ENCODE peak calls at places on chromosomes 13 and 19, in eight cellular contexts. Z, D, G, O, J, P, X and V are unnamed samples.

GRCh38 chr19:8609210-8610040 is 1.1 kb downstream of the ADAMTS10 start:
- DNase-seq in X (no peak), D (no peak), O (no peak), J (peak), Z (no peak), G (peak), P (peak), V (no peak)

GRCh38 chr19:4473011-4473410 is 914 bp downstream of the HDGFL2 start:
- DNase-seq in P (no peak), D (no peak), G (no peak), J (no peak), O (no peak), Z (no peak), X (no peak), V (no peak)

GRCh38 chr19:43586346-43586745 is 9.6 kb downstream of the IRGQ start:
- DNase-seq in J (no peak), D (no peak), X (no peak), O (no peak), G (no peak), Z (no peak), P (no peak), V (no peak)

GRCh38 chr13:19927117-19927734 is 31.3 kb upstream of the ZMYM2 start:
- DNase-seq in J (no peak), O (no peak), D (no peak), Z (no peak), G (no peak), P (peak), X (no peak), V (no peak)

GRCh38 chr19:33906578-33907335 is 110.1 kb downstream of the KCTD15 start:
- DNase-seq in P (peak), Z (no peak), J (peak), O (no peak), G (no peak), D (no peak), X (no peak), V (no peak)

GRCh38 chr13:41327994-41328778 is 17.1 kb downstream of the NAA16 start:
- DNase-seq in J (no peak), Z (no peak), G (no peak), X (no peak), D (no peak), O (no peak), P (no peak), V (no peak)

GRCh38 chr13:104832265-104832664 is 1703.2 kb downstream of the EFNB2 start:
- DNase-seq in G (no peak), P (peak), J (no peak), Z (no peak), O (no peak), X (no peak), D (no peak), V (no peak)

GRCh38 chr19:56253737-56254136 is 18.8 kb upstream of the EDDM13 start:
- DNase-seq in X (no peak), P (peak), D (peak), G (no peak), O (no peak), J (no peak), Z (no peak), V (peak)

GRCh38 chr19:18772620-18773587 is 18.2 kb downstream of the COMP start:
- DNase-seq in P (peak), X (no peak), G (no peak), D (no peak), O (no peak), Z (no peak), J (no peak), V (no peak)

GRCh38 chr13:49759503-49759902 is 33.0 kb downstream of the KPNA3 start:
- DNase-seq in O (no peak), G (no peak), P (no peak), D (no peak), X (no peak), J (no peak), Z (no peak), V (peak)

GRCh38 chr19:55640577-55641375 is at the start of gene ZNF580:
- DNase-seq in Z (no peak), P (peak), X (no peak), D (no peak), O (no peak), J (peak), G (peak), V (no peak)

GRCh38 chr13:25571237-25571636 is 199.5 kb downstream of the ATP8A2 start:
- DNase-seq in D (no peak), P (peak), O (no peak), X (no peak), J (no peak), Z (no peak), G (no peak), V (no peak)

GRCh38 chr19:31678421-31678820 is 329.2 kb upstream of the TSHZ3 start:
- DNase-seq in D (no peak), P (no peak), G (no peak), O (no peak), J (no peak), Z (no peak), X (no peak), V (no peak)

GRCh38 chr19:41901707-41902360 is 18.9 kb downstream of the ARHGEF1 start:
- DNase-seq in G (no peak), J (no peak), D (no peak), Z (no peak), O (no peak), X (no peak), P (no peak), V (no peak)

GRCh38 chr19:14476663-14477401 is 1.7 kb upstream of the PTGER1 start:
- DNase-seq in P (no peak), X (no peak), O (no peak), G (no peak), Z (peak), J (no peak), D (peak), V (no peak)

GRCh38 chr13:96428904-96429303 is 339.0 kb downstream of the HS6ST3 start:
- DNase-seq in X (no peak), P (no peak), Z (no peak), J (no peak), D (no peak), G (no peak), O (no peak), V (no peak)

GRCh38 chr13:106500450-106500849 is 35.0 kb downstream of the EFNB2 start:
- DNase-seq in O (no peak), P (no peak), J (no peak), G (no peak), X (no peak), Z (no peak), D (no peak), V (no peak)

GRCh38 chr19:18613589-18614234 is 1.0 kb downstream of the TMEM59L start:
- DNase-seq in J (no peak), P (peak), O (no peak), Z (no peak), D (no peak), G (no peak), X (no peak), V (no peak)

GRCh38 chr13:80305737-80306136 is 35.2 kb downstream of the SPRY2 start:
- DNase-seq in G (no peak), J (no peak), D (no peak), O (no peak), Z (no peak), X (no peak), P (no peak), V (no peak)

GRCh38 chr13:42405665-42406390 is 133.9 kb downstream of the AKAP11 start:
- DNase-seq in P (no peak), X (no peak), G (no peak), J (no peak), D (no peak), Z (no peak), O (peak), V (peak)

GRCh38 chr19:30342901-30343300 is 29.3 kb upstream of the ZNF536 start:
- DNase-seq in J (no peak), P (no peak), X (no peak), O (no peak), G (no peak), Z (no peak), D (no peak), V (no peak)

GRCh38 chr13:96710166-96710866 is 284.0 kb downstream of the OXGR1 start:
- DNase-seq in Z (no peak), G (no peak), X (no peak), P (peak), D (no peak), J (no peak), O (no peak), V (no peak)

GRCh38 chr19:2719910-2720776 is 1.0 kb downstream of the DIRAS1 start:
- DNase-seq in J (no peak), D (no peak), Z (no peak), P (peak), O (no peak), G (peak), X (no peak), V (no peak)

GRCh38 chr13:24271611-24272451 is 37.5 kb upstream of the C1QTNF9 start:
- DNase-seq in J (peak), P (no peak), D (no peak), G (peak), O (peak), Z (peak), X (no peak), V (peak)

GRCh38 chr19:7870571-7871279 is 3.5 kb downstream of the PRR36 start:
- DNase-seq in G (peak), X (no peak), J (peak), D (no peak), O (no peak), P (peak), Z (peak), V (peak)

GRCh38 chr13:28575200-28575599 is 80.3 kb upstream of the FLT1 start:
- DNase-seq in J (no peak), P (no peak), X (no peak), Z (no peak), O (peak), D (no peak), G (no peak), V (no peak)

GRCh38 chr13:21837841-21838551 is 167.1 kb downstream of the FGF9 start:
- DNase-seq in P (peak), O (no peak), D (no peak), J (no peak), G (no peak), Z (no peak), X (no peak), V (no peak)

GRCh38 chr13:32902898-32903297 is 113.3 kb upstream of the KL start:
- DNase-seq in X (no peak), P (peak), D (no peak), G (peak), O (no peak), Z (no peak), J (peak), V (no peak)

GRCh38 chr19:55418185-55418584 is 10.6 kb upstream of the UBE2S start:
- DNase-seq in Z (peak), X (peak), O (no peak), J (no peak), P (peak), D (peak), G (peak), V (peak)

GRCh38 chr19:38666662-38667448 is 19.4 kb downstream of the ACTN4 start:
- DNase-seq in G (no peak), J (no peak), O (no peak), D (no peak), X (no peak), P (no peak), Z (peak), V (no peak)

GRCh38 chr19:35486268-35486708 is 4.0 kb downstream of the KRTDAP start:
- DNase-seq in X (no peak), O (no peak), P (no peak), G (no peak), Z (no peak), D (no peak), J (no peak), V (no peak)

GRCh38 chr19:16076958-16077611 is 790 bp downstream of the TPM4 start:
- DNase-seq in P (peak), G (peak), D (no peak), Z (no peak), O (no peak), J (peak), X (no peak), V (no peak)

GRCh38 chr19:39474139-39474620 is 6.5 kb upstream of the TIMM50 start:
- DNase-seq in J (peak), X (peak), G (peak), Z (peak), P (peak), O (no peak), D (no peak), V (no peak)

GRCh38 chr19:37218592-37218935 is 550 bp downstream of the ZNF383 start:
- DNase-seq in J (no peak), P (no peak), Z (no peak), G (no peak), X (no peak), D (no peak), O (peak), V (no peak)

GRCh38 chr13:75771818-75772217 is 135.7 kb downstream of the LMO7 start:
- DNase-seq in D (peak), G (no peak), O (no peak), Z (no peak), P (no peak), X (no peak), J (no peak), V (no peak)

GRCh38 chr13:55553736-55554135 is 1587.0 kb upstream of the PRR20A start:
- DNase-seq in X (no peak), O (no peak), Z (no peak), G (no peak), P (no peak), D (no peak), J (no peak), V (no peak)